ENCODE peak calls at places on chromosomes 13 and 19, in five cellular contexts. C, U, O, X and T are unnamed samples.

GRCh38 chr13:111407381-111408131 is 87.1 kb downstream of the TEX29 start:
- ATAC-seq in C (no peak), U (no peak), O (no peak), X (no peak), T (no peak)

GRCh38 chr19:35139618-35139943 is 957 bp downstream of the FXYD1 start:
- ATAC-seq in C (no peak), U (no peak), O (no peak), X (no peak), T (no peak)

GRCh38 chr13:73934215-73934623 is 200.0 kb downstream of the KLF12 start:
- ATAC-seq in C (peak), U (no peak), O (peak), X (no peak), T (no peak)

GRCh38 chr19:12802267-12803106 is 618 bp downstream of the THSD8 start:
- ATAC-seq in C (peak), U (peak), O (no peak), X (no peak), T (no peak)

GRCh38 chr13:114161644-114162532 is 17.2 kb upstream of the CFAP97D2 start:
- ATAC-seq in C (peak), U (peak), O (peak), X (peak), T (peak)

GRCh38 chr19:31408460-31409124 is 59.4 kb upstream of the TSHZ3 start:
- ATAC-seq in C (peak), U (peak), O (no peak), X (no peak), T (peak)

GRCh38 chr19:2289714-2290435 is 7.9 kb upstream of the PEAK3 start:
- ATAC-seq in C (peak), U (peak), O (peak), X (peak), T (peak)

GRCh38 chr13:34044660-34045080 is 226.7 kb downstream of the RFC3 start:
- ATAC-seq in C (no peak), U (no peak), O (no peak), X (no peak), T (no peak)

GRCh38 chr13:63297162-63297561 is 1881.5 kb upstream of the PCDH20 start:
- ATAC-seq in C (no peak), U (no peak), O (no peak), X (no peak), T (no peak)

GRCh38 chr19:2116507-2116906 is 19.8 kb downstream of the IZUMO4 start:
- ATAC-seq in C (no peak), U (no peak), O (no peak), X (no peak), T (no peak)

GRCh38 chr13:23959231-23959862 is 62.0 kb upstream of the C1QTNF9B start:
- ATAC-seq in C (no peak), U (peak), O (no peak), X (no peak), T (no peak)

GRCh38 chr13:51928231-51928630 is 66.5 kb downstream of the CCDC70 start:
- ATAC-seq in C (no peak), U (peak), O (no peak), X (no peak), T (no peak)

GRCh38 chr13:73940098-73940497 is 194.1 kb downstream of the KLF12 start:
- ATAC-seq in C (no peak), U (peak), O (no peak), X (no peak), T (no peak)

GRCh38 chr13:104855581-104855980 is 1679.9 kb downstream of the EFNB2 start:
- ATAC-seq in C (no peak), U (no peak), O (no peak), X (no peak), T (no peak)

GRCh38 chr19:993831-994393 is 6.3 kb upstream of the GRIN3B start:
- ATAC-seq in C (no peak), U (no peak), O (no peak), X (no peak), T (no peak)

GRCh38 chr13:50284540-50284939 is 269.3 kb downstream of the KCNRG start:
- ATAC-seq in C (no peak), U (no peak), O (no peak), X (no peak), T (no peak)

GRCh38 chr19:1470864-1471513 is 8.0 kb downstream of the C19orf25 start:
- ATAC-seq in C (peak), U (no peak), O (peak), X (peak), T (no peak)

GRCh38 chr19:38941979-38942378 is 11.2 kb downstream of the MRPS12 start:
- ATAC-seq in C (no peak), U (no peak), O (no peak), X (no peak), T (no peak)

GRCh38 chr13:30880756-30881155 is 25.3 kb upstream of the MEDAG start:
- ATAC-seq in C (peak), U (peak), O (no peak), X (no peak), T (peak)

GRCh38 chr19:46902402-46902766 is 41.6 kb downstream of the ARHGAP35 start:
- ATAC-seq in C (peak), U (no peak), O (no peak), X (no peak), T (peak)

GRCh38 chr13:41919031-41919740 is 41.7 kb downstream of the VWA8 start:
- ATAC-seq in C (peak), U (no peak), O (no peak), X (no peak), T (peak)

GRCh38 chr13:49807681-49808080 is 15.2 kb upstream of the KPNA3 start:
- ATAC-seq in C (no peak), U (no peak), O (no peak), X (no peak), T (no peak)

GRCh38 chr19:2629491-2630351 is 72.8 kb downstream of the GNG7 start:
- ATAC-seq in C (peak), U (peak), O (peak), X (no peak), T (no peak)

GRCh38 chr13:61765940-61766666 is 350.5 kb upstream of the PCDH20 start:
- ATAC-seq in C (no peak), U (no peak), O (no peak), X (no peak), T (no peak)

GRCh38 chr19:39810424-39810823 is 23.5 kb downstream of the DYRK1B start:
- ATAC-seq in C (no peak), U (no peak), O (no peak), X (no peak), T (no peak)

GRCh38 chr13:42924290-42924803 is 67.7 kb downstream of the EPSTI1 start:
- ATAC-seq in C (no peak), U (no peak), O (no peak), X (no peak), T (no peak)

GRCh38 chr19:47179643-47180310 is 49.1 kb downstream of the SAE1 start:
- ATAC-seq in C (no peak), U (no peak), O (no peak), X (no peak), T (no peak)

GRCh38 chr13:37059848-37060192 is 332 bp upstream of the SUPT20H start:
- ATAC-seq in C (peak), U (peak), O (peak), X (no peak), T (no peak)